ENCODE peak calls at places on chromosomes 2 and 18, in nine cellular contexts. B, L, W, O, D, F, U, J and A are unnamed samples. For H3K4me1, the result is how much of the 10 kb centered on the place peaks cover.

GRCh38 chr2:118834901-118835738 is 12.3 kb downstream of the EN1 start:
- DNase-seq in O (peak), J (no peak), U (no peak), W (no peak), L (no peak), F (no peak), B (no peak), D (no peak), A (no peak)

GRCh38 chr2:2636813-2637212 is 305.7 kb upstream of the MYT1L start:
- DNase-seq in U (no peak), O (no peak), F (no peak), D (no peak), W (no peak), B (no peak), L (no peak), J (no peak), A (no peak)

GRCh38 chr2:65565681-65566080 is 133.3 kb upstream of the SPRED2 start:
- DNase-seq in D (no peak), L (no peak), W (no peak), U (no peak), O (no peak), F (no peak), J (no peak), B (no peak), A (no peak)

GRCh38 chr18:36264283-36264682 is 33.2 kb upstream of the FHOD3 start:
- DNase-seq in U (peak), D (no peak), B (no peak), L (no peak), J (no peak), W (no peak), O (no peak), F (no peak), A (no peak)

GRCh38 chr2:211144078-211144477 is 587.7 kb downstream of the CPS1 start:
- DNase-seq in F (no peak), D (no peak), J (no peak), O (no peak), W (no peak), U (no peak), B (peak), L (no peak), A (no peak)

GRCh38 chr18:24173997-24174396 is 35.1 kb downstream of the CABYR start:
- DNase-seq in B (no peak), F (no peak), D (no peak), L (no peak), O (no peak), J (no peak), W (no peak), U (no peak), A (no peak)

GRCh38 chr2:237510502-237511217 is 23.6 kb downstream of the MLPH start:
- DNase-seq in O (no peak), W (no peak), U (peak), D (no peak), F (no peak), B (no peak), J (no peak), L (no peak), A (no peak)

GRCh38 chr18:45839415-45840395 is 14.2 kb downstream of the SIGLEC15 start:
- DNase-seq in J (no peak), O (no peak), L (no peak), U (no peak), D (no peak), B (peak), F (no peak), W (no peak), A (peak)

GRCh38 chr2:167990062-167990461 is 257.3 kb downstream of the STK39 start:
- DNase-seq in D (no peak), U (no peak), F (no peak), J (no peak), L (no peak), W (no peak), O (no peak), B (no peak), A (no peak)

GRCh38 chr2:18987592-18988073 is 370.8 kb downstream of the OSR1 start:
- DNase-seq in W (peak), L (peak), U (peak), J (peak), O (peak), D (peak), F (peak), B (peak), A (peak)

GRCh38 chr2:160033732-160034392 is 28.6 kb downstream of the PLA2R1 start:
- DNase-seq in O (no peak), U (no peak), L (no peak), W (no peak), B (no peak), F (no peak), D (peak), J (no peak), A (no peak)

GRCh38 chr2:231246171-231246842 is 47.9 kb downstream of the ARMC9 start:
- DNase-seq in L (no peak), W (no peak), F (no peak), B (no peak), O (no peak), J (no peak), D (no peak), U (no peak), A (no peak)

GRCh38 chr18:13611616-13612110 is 114.7 kb downstream of the FAM210A start:
- DNase-seq in D (no peak), B (peak), U (peak), O (no peak), F (peak), L (no peak), W (no peak), J (peak), A (no peak)

GRCh38 chr2:171400395-171400794 is 33.4 kb downstream of the METTL8 start:
- DNase-seq in F (no peak), D (no peak), J (no peak), B (no peak), O (no peak), W (no peak), U (no peak), L (no peak), A (no peak)

GRCh38 chr2:73759287-73759764 is 20.6 kb downstream of the DUSP11 start:
- DNase-seq in L (no peak), B (no peak), J (no peak), F (no peak), W (no peak), D (no peak), U (no peak), O (no peak), A (peak)

DNA sequence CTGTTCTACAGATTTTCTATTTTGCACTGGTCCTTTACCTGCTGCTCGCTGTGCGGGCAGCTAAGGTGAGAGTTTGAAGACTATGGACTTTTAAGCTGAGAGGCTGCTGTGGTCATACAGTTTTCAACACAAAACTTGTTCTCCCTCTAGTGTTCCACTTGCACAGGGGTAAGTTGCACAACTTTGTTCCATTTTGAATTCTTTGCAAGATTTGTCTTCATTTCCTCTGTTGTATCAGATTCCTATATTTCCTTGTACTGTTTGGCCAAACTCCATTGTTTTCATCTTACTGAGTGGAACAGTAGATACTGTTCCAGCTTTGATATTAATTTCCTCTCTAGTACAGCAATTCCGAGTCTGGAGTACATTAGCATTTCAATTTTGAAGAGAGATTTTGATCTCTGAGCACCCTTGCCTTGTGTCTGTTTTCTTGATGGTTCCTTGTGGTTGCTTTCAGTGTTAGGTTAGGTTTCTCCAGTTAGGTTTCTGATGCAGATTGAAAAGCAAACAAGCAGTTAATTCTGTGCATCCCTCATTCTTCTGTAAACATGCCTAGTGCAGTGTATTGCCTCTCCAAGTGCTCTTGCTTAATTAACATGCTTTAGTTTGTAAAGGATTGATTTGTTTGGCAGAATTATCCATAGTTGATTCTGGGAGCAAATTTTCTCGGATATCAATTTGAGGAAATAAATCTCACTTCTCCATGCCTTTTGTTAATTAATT is 188.8 kb downstream of the PTPRM start:
- DNase-seq in B (no peak), F (no peak), U (no peak), J (no peak), L (no peak), W (no peak), D (no peak), O (no peak), A (no peak)
- TF ChIP-seq CTCF in B (no peak), F (peak), U (no peak), J (peak), L (no peak), W (peak), D (no peak), O (no peak), A (peak)

DNA sequence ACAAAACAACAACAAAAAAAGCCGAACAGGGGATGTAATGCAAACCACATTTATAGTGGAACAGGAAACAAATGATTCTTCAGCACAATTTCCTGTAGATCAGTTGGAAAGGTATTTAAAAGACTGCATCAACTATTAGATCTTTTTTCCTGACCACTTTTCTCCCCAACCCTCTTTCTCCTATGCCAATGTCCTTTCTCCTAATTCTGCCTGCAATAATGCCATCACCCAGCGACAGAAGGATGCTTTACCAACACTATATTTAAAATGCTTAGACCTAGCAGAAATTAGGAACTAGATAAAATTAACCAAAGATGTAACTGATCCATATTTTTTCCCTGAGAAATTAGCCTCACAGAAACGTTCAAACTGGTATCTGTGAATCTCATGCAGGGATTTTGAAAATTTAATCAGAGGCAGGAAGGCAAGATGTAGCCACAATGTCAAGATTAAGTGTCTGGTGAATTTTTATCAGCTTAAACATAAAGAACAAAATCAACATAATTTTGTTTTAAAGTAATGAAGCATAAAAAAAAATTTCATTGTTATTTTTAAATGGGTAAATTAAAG is 271.3 kb downstream of the TCF4 start:
- DNase-seq in J (no peak), D (no peak), O (no peak), L (no peak), W (no peak), U (no peak), F (no peak), B (peak), A (no peak)
- H3K4me1 ChIP-seq in J (half or more), D (under half), O (under half), L (under half), W (half or more), U (under half), F (half or more), B (half or more), A (under half)

DNA sequence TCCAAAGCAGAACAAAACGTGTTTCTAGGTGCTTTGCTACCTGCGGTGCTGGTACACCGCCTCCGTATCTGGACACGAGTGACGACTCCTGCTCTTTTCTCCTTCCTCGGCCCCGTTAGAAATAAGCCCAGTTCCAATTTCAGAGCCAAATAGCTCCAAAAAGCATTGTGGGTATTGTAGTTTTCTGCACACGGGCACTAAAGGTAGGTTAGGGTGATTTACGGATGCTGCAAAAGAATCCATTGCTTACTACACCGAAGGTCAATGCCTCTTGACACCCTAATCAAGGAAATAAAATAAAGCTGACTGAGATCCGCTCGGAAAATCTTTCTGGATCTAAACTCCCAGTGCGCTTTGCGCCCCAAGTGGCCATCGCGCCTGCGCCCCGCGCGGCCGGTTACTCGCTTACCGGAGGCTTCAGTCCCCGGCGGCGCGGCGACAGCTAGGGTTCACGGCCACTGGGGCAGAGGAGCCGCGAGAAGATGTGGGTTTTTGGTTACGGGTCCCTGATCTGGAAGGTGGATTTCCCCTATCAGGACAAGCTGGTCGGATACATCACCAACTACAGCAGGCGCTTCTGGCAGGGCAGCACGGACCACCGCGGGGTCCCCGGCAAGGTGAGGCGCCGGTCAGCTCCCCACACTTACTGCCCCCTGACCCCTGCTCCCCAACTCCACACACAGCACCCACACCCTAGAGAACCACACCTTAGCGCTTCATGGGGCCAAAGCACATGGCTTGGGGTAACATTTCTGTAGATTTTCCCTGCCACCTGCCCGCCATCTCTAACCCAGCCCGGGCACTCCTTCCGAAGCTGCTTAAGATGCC is at the start of gene CHAC2:
- DNase-seq in U (peak), W (peak), J (peak), L (peak), B (peak), O (peak), F (peak), D (peak), A (peak)
- TF ChIP-seq CTCF in U (no peak), W (peak), J (peak), L (no peak), B (no peak), O (no peak), F (peak), D (no peak), A (peak)

DNA sequence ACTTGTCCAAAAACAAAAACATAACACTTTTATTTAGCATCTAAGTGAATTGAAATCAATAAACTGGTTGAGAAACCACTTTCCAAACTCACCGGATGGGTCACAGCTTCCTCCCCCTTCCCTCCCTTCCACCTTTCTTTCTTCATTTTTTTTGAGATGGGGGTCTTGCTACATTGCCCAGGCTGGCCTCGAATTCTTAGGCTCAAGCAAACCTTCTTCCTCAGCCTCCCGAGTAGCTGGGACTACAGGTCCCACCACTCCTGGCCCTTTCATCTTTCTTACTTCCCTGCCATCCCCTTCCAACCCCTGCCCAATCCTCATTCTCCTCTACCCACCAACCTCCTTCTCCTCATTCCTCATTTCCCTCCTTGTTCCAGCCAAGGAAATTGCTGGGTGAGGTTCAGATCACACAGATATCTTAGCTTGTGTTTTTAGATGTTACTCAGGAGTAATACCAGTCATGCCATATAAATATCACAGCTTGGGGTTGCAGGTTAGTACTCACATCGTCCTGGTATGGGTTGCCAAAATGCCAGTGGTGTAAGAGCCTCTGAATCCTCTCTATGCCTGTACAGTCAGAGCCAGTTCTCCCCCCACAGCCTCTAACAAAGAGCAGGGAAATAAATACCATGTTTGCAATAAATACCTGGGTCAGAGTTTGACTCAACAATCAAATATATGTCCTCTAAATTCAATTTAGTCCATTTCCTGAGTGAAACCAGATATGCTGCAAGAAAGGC is 132.7 kb upstream of the NDUFV2 start:
- DNase-seq in W (no peak), U (no peak), F (no peak), L (no peak), D (no peak), B (no peak), O (no peak), J (no peak), A (no peak)
- H3K4me1 ChIP-seq in W (under half), U (under half), F (under half), L (under half), D (under half), B (under half), O (under half), J (under half), A (under half)

DNA sequence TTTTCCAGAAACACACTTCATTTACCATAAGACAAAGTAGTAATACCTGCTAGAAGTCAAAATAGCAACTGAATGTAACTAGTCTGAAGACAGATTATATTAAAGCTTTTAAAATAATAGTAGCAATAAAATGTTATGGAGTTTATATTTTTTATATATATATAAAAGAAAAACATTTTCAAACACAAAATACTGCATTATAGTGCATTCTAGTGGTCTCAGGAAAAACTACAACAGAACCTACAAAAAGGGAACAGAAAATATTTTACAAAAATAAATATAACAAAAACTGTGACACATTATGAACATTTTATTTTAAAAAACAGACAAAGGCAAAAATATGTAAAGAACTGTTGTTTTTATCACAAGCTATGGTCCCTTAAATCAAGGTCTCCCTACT is 48.0 kb downstream of the STRN start:
- DNase-seq in L (no peak), J (no peak), O (no peak), W (no peak), B (no peak), F (no peak), D (no peak), U (no peak), A (no peak)
- TF ChIP-seq CTCF in L (peak), J (peak), O (no peak), W (peak), B (peak), F (peak), D (no peak), U (no peak), A (peak)

DNA sequence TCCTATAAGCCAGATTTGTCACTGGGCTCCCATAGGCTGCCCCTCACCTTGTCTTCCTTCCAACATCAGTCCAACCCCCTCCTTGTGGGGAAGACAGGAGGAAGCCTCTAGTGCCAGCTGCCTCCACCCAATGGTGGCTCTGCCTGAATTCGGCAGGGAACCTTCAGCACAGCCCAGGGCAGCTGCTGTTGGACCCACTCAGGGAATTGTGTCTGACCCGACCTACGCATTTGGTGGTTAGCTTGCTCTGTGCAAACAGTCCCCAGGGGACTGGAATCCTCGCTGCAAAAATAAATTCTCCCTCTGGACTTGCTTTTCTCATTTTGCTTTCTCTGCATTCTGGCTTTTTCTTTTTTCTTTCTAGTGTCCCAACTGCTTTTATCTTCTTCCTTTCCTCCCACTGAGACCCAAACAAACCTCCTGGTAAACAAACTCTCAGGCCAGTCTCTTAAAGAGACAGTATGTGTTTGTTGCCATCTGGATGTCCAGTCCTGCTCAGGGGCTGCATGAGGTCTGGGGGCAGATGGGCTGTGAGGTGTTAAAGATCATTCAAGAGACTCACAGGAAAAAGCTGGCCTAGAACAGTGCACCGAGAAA is 137.7 kb upstream of the HAAO start:
- DNase-seq in J (peak), F (no peak), B (no peak), W (no peak), O (no peak), D (no peak), U (no peak), L (no peak), A (peak)
- H3K4me1 ChIP-seq in J (half or more), F (half or more), B (under half), W (half or more), O (half or more), D (under half), U (half or more), L (under half), A (half or more)